ENCODE peak calls at places on chromosomes 7 and 10, in five cellular contexts. One of them, this sample, is unnamed. For H3K36me3, the result is how much of the 10 kb centered on the place peaks cover.

GRCh38 chr7:112986256-112987031 is 100.2 kb downstream of the GPR85 start:
- DNase-seq in upper lobe of right lung: no peak
- DNase-seq in brain microvascular endothelial cell: peak
- DNase-seq in K562: no peak
- DNase-seq in IMR-90: peak
- DNase-seq in this sample: no peak

GRCh38 chr7:103862302-103863035 is 127.0 kb downstream of the RELN start:
- DNase-seq in upper lobe of right lung: no peak
- DNase-seq in brain microvascular endothelial cell: no peak
- DNase-seq in K562: no peak
- DNase-seq in IMR-90: no peak
- DNase-seq in this sample: no peak

GRCh38 chr7:106421181-106421762 is 136.5 kb upstream of the NAMPT start:
- DNase-seq in upper lobe of right lung: peak
- DNase-seq in brain microvascular endothelial cell: peak
- DNase-seq in K562: no peak
- DNase-seq in IMR-90: peak
- DNase-seq in this sample: peak

GRCh38 chr7:512541-513311 is 6.9 kb downstream of the PDGFA start:
- DNase-seq in upper lobe of right lung: peak
- DNase-seq in brain microvascular endothelial cell: no peak
- DNase-seq in K562: no peak
- DNase-seq in IMR-90: no peak
- DNase-seq in this sample: peak

GRCh38 chr7:55651057-55651456 is 78.8 kb upstream of the VOPP1 start:
- DNase-seq in upper lobe of right lung: no peak
- DNase-seq in brain microvascular endothelial cell: no peak
- DNase-seq in K562: no peak
- DNase-seq in IMR-90: no peak
- DNase-seq in this sample: no peak

GRCh38 chr10:103648231-103648950 is 154.9 kb downstream of the NEURL1 start:
- DNase-seq in upper lobe of right lung: no peak
- DNase-seq in brain microvascular endothelial cell: no peak
- DNase-seq in K562: no peak
- DNase-seq in IMR-90: no peak
- DNase-seq in this sample: no peak

GRCh38 chr10:109972372-109973001 is 35.3 kb upstream of the ADD3 start:
- DNase-seq in upper lobe of right lung: no peak
- DNase-seq in brain microvascular endothelial cell: no peak
- DNase-seq in K562: no peak
- DNase-seq in IMR-90: no peak
- DNase-seq in this sample: no peak

GRCh38 chr10:77104459-77104980 is 533.1 kb downstream of the KCNMA1 start:
- DNase-seq in upper lobe of right lung: no peak
- DNase-seq in brain microvascular endothelial cell: peak
- DNase-seq in K562: no peak
- DNase-seq in IMR-90: peak
- DNase-seq in this sample: peak

GRCh38 chr7:132141109-132141508 is 435.2 kb downstream of the PLXNA4 start:
- DNase-seq in upper lobe of right lung: no peak
- DNase-seq in brain microvascular endothelial cell: no peak
- DNase-seq in K562: no peak
- DNase-seq in IMR-90: no peak
- DNase-seq in this sample: no peak

GRCh38 chr7:99373086-99374066 is 1.2 kb upstream of the ARPC1B start:
- DNase-seq in upper lobe of right lung: no peak
- DNase-seq in brain microvascular endothelial cell: no peak
- DNase-seq in K562: no peak
- DNase-seq in IMR-90: no peak
- DNase-seq in this sample: no peak

GRCh38 chr10:79022565-79023488 is 45.9 kb upstream of the ZMIZ1 start:
- DNase-seq in upper lobe of right lung: peak
- DNase-seq in brain microvascular endothelial cell: no peak
- DNase-seq in K562: peak
- DNase-seq in IMR-90: no peak
- DNase-seq in this sample: peak

GRCh38 chr10:131546086-131546810 is 234.7 kb upstream of the TCERG1L start:
- DNase-seq in upper lobe of right lung: no peak
- DNase-seq in brain microvascular endothelial cell: no peak
- DNase-seq in K562: no peak
- DNase-seq in IMR-90: no peak
- DNase-seq in this sample: no peak

DNA sequence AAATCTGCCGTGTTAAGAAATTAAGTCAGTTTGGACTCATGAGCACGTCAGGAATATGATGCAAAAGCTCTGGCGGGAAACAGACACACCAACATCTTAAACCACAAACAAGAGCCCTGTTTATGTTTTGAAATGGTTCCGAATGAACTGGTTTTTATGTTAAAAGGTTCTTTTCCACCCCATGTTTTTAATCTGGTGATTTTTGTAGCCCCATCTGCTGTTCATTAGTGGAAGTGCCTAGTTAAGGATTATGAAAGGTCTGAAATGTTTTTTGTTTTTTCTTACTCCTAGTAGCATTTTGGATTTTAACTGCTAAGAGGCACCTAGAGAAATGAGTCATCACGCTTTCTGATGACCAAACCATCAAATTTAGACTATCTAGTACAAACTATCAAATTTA is 404.1 kb upstream of the MKI67 start:
- DNase-seq in upper lobe of right lung: no peak
- DNase-seq in brain microvascular endothelial cell: no peak
- DNase-seq in K562: peak
- DNase-seq in IMR-90: no peak
- DNase-seq in this sample: no peak
- TF ChIP-seq CTCF in upper lobe of right lung: peak
- TF ChIP-seq CTCF in brain microvascular endothelial cell: no peak
- TF ChIP-seq CTCF in K562: peak
- TF ChIP-seq CTCF in IMR-90: peak
- TF ChIP-seq CTCF in this sample: peak

DNA sequence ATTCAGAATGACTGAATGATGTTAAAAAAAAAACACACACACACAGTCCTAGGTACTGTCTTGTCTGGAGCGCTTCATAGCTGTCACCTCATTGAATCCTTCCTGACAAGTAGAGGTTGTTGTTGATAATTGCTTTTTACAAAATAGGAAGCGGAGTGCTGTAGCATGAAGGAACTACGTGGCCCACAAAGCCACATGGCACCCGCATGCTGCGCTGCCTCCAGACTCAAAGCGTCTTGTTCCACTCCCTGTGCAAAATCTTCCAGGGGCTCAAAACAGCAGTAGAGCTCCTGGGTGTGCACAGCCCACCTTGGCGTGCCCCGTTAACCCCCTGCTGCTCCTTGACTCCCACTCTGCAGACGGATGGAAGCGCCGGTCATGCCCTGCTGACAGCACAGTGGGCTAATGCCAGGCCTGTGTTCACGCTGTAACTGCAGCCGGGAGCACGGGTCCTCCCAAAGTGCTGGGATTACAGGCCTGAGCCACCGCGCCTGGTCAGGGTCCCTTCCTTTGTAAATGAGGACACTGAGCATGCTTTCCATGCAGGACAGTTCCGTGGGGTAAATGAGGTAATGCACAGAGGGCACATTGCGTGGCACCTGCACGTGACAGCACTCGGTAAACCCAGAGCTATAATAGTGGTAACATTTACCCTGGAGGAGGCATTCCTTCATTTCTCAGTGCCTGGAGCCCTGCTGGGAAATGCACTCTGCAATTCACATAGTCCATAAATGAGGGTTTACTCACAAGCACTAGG is 91.1 kb upstream of the GNA12 start:
- DNase-seq in upper lobe of right lung: peak
- DNase-seq in brain microvascular endothelial cell: no peak
- DNase-seq in K562: no peak
- DNase-seq in IMR-90: no peak
- DNase-seq in this sample: no peak
- H3K36me3 ChIP-seq in upper lobe of right lung: under half
- H3K36me3 ChIP-seq in brain microvascular endothelial cell: under half
- H3K36me3 ChIP-seq in K562: under half
- H3K36me3 ChIP-seq in IMR-90: under half
- H3K36me3 ChIP-seq in this sample: under half

GRCh38 chr10:112687647-112688046 is 240.6 kb downstream of the VTI1A start:
- DNase-seq in upper lobe of right lung: no peak
- DNase-seq in brain microvascular endothelial cell: peak
- DNase-seq in K562: no peak
- DNase-seq in IMR-90: peak
- DNase-seq in this sample: no peak

GRCh38 chr10:112689327-112689726 is 242.3 kb downstream of the VTI1A start:
- DNase-seq in upper lobe of right lung: no peak
- DNase-seq in brain microvascular endothelial cell: no peak
- DNase-seq in K562: peak
- DNase-seq in IMR-90: peak
- DNase-seq in this sample: no peak
- TF ChIP-seq CTCF in upper lobe of right lung: peak
- TF ChIP-seq CTCF in brain microvascular endothelial cell: peak
- TF ChIP-seq CTCF in K562: peak
- TF ChIP-seq CTCF in IMR-90: peak
- TF ChIP-seq CTCF in this sample: peak

DNA sequence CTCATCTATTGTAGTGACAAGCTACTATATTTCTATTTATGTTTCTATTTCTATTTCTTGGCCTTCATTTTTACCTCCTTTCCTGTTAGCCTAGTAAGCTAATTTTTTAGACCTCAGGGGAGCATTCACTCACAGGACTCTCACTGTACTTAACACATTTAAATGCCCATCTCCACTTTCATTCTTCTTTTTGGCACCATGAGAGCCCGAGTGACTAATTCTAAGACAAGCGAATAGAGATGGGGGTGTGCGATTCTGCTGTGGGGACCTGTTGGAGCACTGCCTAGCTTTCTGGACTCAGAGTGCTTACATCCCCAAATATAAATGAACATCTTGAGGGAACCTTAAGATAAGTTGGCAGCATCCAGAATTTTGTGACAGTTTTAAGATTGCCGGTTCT is 53.9 kb upstream of the AFAP1L2 start:
- DNase-seq in upper lobe of right lung: no peak
- DNase-seq in brain microvascular endothelial cell: no peak
- DNase-seq in K562: no peak
- DNase-seq in IMR-90: no peak
- DNase-seq in this sample: no peak
- H3K36me3 ChIP-seq in upper lobe of right lung: under half
- H3K36me3 ChIP-seq in brain microvascular endothelial cell: under half
- H3K36me3 ChIP-seq in K562: under half
- H3K36me3 ChIP-seq in IMR-90: under half
- H3K36me3 ChIP-seq in this sample: under half

DNA sequence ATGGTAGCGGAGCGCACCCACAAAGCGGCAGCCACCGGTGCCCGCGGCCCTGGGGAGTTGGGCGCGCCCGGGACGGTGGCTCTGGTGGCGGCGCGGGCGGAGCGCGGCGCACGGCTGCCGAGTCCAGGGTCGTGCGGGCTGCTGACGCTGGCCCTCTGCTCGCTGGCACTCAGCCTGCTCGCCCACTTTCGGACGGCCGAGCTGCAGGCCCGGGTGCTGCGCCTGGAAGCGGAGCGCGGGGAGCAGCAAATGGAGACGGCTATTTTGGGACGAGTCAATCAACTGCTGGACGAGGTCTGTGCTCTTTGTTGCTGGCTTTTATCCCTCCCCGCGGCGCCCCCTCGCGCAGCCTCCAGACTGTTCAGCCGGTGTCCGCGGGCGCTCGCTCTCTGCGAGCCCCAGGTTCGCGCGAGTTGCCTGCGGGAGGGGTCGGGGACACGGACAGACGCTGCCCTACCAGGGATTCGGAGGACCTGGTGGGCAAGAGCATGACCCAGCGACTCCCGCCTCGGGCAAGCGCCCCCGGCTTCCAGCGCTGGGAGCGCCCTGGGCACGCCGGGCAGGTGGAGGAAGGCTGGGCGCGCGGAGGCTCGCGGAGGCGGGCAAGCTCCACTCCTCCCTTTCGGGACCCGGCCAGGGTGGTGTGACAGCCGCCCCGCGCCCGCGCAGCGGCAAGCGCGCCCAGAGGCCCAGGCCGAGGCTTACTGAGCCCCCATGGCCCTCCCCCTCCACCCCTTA is 887 bp downstream of the COL13A1 start:
- DNase-seq in upper lobe of right lung: no peak
- DNase-seq in brain microvascular endothelial cell: peak
- DNase-seq in K562: no peak
- DNase-seq in IMR-90: peak
- DNase-seq in this sample: peak
- TF ChIP-seq CTCF in upper lobe of right lung: peak
- TF ChIP-seq CTCF in brain microvascular endothelial cell: peak
- TF ChIP-seq CTCF in K562: no peak
- TF ChIP-seq CTCF in IMR-90: peak
- TF ChIP-seq CTCF in this sample: no peak

This sample was measured in heart left ventricle.